ENCODE peak calls at places on chromosomes 16 and 17, in nine cellular contexts. One of them, this sample, is unnamed.

GRCh38 chr17:8928347-8928746 is 37.2 kb downstream of the PIK3R5 start:
- DNase-seq in stomach: no peak
- DNase-seq in A549: no peak
- DNase-seq in astrocyte of the spinal cord: no peak
- DNase-seq in GM12864: no peak
- DNase-seq in tibial artery: no peak
- DNase-seq in heart right ventricle: no peak
- DNase-seq in Caco-2: no peak
- DNase-seq in tibial nerve: no peak
- DNase-seq in this sample: no peak

GRCh38 chr17:30905742-30906100 is 317 bp downstream of the TEFM start:
- DNase-seq in tibial artery: no peak
- DNase-seq in A549: peak; percentile 46
- DNase-seq in stomach: no peak
- DNase-seq in heart right ventricle: no peak
- DNase-seq in Caco-2: no peak
- DNase-seq in GM12864: no peak
- DNase-seq in astrocyte of the spinal cord: peak; percentile 17
- DNase-seq in tibial nerve: no peak
- DNase-seq in this sample: peak; percentile 48

GRCh38 chr17:41620583-41621434 is 3.6 kb downstream of the KRT17 start:
- DNase-seq in Caco-2: no peak
- DNase-seq in tibial artery: no peak
- DNase-seq in tibial nerve: no peak
- DNase-seq in heart right ventricle: no peak
- DNase-seq in stomach: no peak
- DNase-seq in A549: no peak
- DNase-seq in astrocyte of the spinal cord: no peak
- DNase-seq in GM12864: no peak
- DNase-seq in this sample: no peak

GRCh38 chr17:28426081-28426519 is 20.1 kb upstream of the SLC46A1 start:
- DNase-seq in astrocyte of the spinal cord: no peak
- DNase-seq in A549: peak; percentile 58
- DNase-seq in stomach: peak; percentile 37
- DNase-seq in GM12864: no peak
- DNase-seq in Caco-2: peak; percentile 74
- DNase-seq in heart right ventricle: no peak
- DNase-seq in tibial artery: no peak
- DNase-seq in tibial nerve: no peak
- DNase-seq in this sample: no peak

GRCh38 chr16:17026600-17027242 is 444.0 kb downstream of the XYLT1 start:
- DNase-seq in stomach: no peak
- DNase-seq in GM12864: peak; percentile 78
- DNase-seq in Caco-2: no peak
- DNase-seq in heart right ventricle: no peak
- DNase-seq in astrocyte of the spinal cord: no peak
- DNase-seq in tibial artery: no peak
- DNase-seq in tibial nerve: no peak
- DNase-seq in A549: no peak
- DNase-seq in this sample: peak; percentile 31

GRCh38 chr16:48434653-48435318 is 49.6 kb upstream of the SIAH1 start:
- DNase-seq in heart right ventricle: no peak
- DNase-seq in tibial nerve: no peak
- DNase-seq in A549: peak; percentile 33
- DNase-seq in tibial artery: no peak
- DNase-seq in astrocyte of the spinal cord: peak; percentile 52
- DNase-seq in GM12864: no peak
- DNase-seq in stomach: no peak
- DNase-seq in Caco-2: no peak
- DNase-seq in this sample: no peak

GRCh38 chr17:14776791-14777190 is 475.9 kb downstream of the HS3ST3B1 start:
- DNase-seq in GM12864: no peak
- DNase-seq in tibial artery: no peak
- DNase-seq in stomach: no peak
- DNase-seq in A549: no peak
- DNase-seq in heart right ventricle: no peak
- DNase-seq in Caco-2: no peak
- DNase-seq in tibial nerve: no peak
- DNase-seq in astrocyte of the spinal cord: peak; percentile 48
- DNase-seq in this sample: no peak

GRCh38 chr16:566475-567361 is at the start of gene NHLRC4:
- DNase-seq in stomach: peak; percentile 69
- DNase-seq in Caco-2: no peak
- DNase-seq in GM12864: peak; percentile 48
- DNase-seq in tibial nerve: peak; percentile 65
- DNase-seq in A549: no peak
- DNase-seq in astrocyte of the spinal cord: peak; percentile 39
- DNase-seq in heart right ventricle: peak; percentile 87
- DNase-seq in tibial artery: peak; percentile 61
- DNase-seq in this sample: peak; percentile 91

DNA sequence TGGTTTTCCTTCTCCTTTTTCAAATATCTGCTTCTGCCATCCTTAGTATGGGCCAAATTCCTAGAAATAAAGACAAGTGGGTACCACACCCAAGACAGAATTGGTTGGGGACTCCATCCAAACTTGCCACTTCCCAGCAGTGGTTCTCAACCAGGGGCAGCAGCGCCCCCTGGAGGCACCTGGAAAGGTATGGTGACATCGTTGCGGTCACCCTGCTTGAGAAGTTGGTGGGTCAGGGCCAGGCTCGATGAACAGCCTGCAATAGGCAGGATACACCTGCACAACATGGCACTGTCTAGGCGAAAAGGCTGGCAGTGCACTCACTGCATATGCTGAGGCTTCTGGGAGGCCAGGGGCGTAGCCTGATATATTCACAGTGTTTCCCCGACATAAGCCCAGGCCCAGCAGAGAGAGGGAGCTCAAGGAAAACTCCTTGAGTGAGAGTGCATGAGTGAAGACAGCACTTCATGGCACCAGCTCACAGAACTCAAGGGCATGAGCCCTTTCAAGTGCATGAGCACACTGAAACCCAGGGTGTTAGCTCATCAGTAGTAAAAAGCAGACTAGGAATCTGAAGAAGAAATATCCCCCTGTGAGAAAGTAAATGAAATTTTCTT is 57.7 kb downstream of the CMC2 start:
- DNase-seq in heart right ventricle: peak; percentile 24
- DNase-seq in GM12864: no peak
- DNase-seq in tibial artery: peak; percentile 45
- DNase-seq in A549: no peak
- DNase-seq in stomach: no peak
- DNase-seq in astrocyte of the spinal cord: peak; percentile 35
- DNase-seq in Caco-2: peak; percentile 76
- DNase-seq in tibial nerve: peak; percentile 30
- DNase-seq in this sample: peak; percentile 53
- TF ChIP-seq CTCF in heart right ventricle: peak; percentile 65
- TF ChIP-seq CTCF in GM12864: peak; percentile 82
- TF ChIP-seq CTCF in tibial artery: peak; percentile 49
- TF ChIP-seq CTCF in A549: no peak
- TF ChIP-seq CTCF in stomach: peak; percentile 13
- TF ChIP-seq CTCF in astrocyte of the spinal cord: peak; percentile 69
- TF ChIP-seq CTCF in Caco-2: peak; percentile 78
- TF ChIP-seq CTCF in tibial nerve: peak; percentile 20
- TF ChIP-seq CTCF in this sample: peak; percentile 73

DNA sequence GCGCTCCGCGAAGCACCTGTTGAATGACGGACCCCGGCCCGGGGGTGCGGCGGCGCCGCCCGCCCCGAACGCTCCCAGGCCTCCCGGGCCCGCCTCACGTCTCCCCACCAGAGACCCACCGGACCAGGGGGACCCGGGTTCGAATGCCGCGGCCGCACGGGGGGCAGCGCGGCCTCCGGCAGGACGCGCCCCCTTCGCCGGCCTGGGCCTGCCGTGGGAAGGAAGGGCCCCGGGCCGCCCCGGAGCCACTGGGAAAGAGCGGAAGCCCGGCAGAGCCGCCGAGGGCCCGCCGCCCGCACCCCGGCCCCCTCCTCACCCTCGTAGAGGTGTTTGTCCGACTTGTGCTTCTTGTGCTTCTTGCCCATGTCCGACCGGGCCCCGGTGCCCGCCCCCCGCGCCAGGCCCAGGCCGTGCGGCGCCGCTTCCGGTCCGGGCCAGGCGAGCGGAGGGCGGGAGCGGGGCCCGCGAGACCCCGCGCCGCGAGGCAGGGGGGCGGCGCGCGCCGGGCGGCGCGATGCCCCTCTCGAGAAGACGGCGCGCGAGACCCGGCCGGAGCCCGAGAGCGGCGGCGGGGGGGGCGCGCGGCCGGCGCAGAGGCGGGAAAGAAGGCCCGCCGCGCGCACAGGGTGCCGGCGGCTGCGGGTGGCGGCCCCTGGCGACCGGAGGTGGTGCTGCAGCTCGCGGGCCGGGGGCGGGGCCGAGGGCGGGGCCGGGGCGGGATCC is at the start of gene BRD7:
- DNase-seq in stomach: peak; percentile 66
- DNase-seq in A549: peak; percentile 53
- DNase-seq in tibial artery: peak; percentile 33
- DNase-seq in Caco-2: peak; percentile 86
- DNase-seq in heart right ventricle: peak; percentile 41
- DNase-seq in GM12864: no peak
- DNase-seq in tibial nerve: peak; percentile 27
- DNase-seq in astrocyte of the spinal cord: peak; percentile 44
- DNase-seq in this sample: peak; percentile 93
- TF ChIP-seq CTCF in stomach: peak; percentile 93
- TF ChIP-seq CTCF in A549: peak; percentile 69
- TF ChIP-seq CTCF in tibial artery: peak; percentile 40
- TF ChIP-seq CTCF in Caco-2: peak; percentile 43
- TF ChIP-seq CTCF in heart right ventricle: peak; percentile 42
- TF ChIP-seq CTCF in GM12864: peak; percentile 45
- TF ChIP-seq CTCF in tibial nerve: peak; percentile 97
- TF ChIP-seq CTCF in astrocyte of the spinal cord: peak; percentile 31
- TF ChIP-seq CTCF in this sample: peak; percentile 69

GRCh38 chr17:32487460-32488176 is 825 bp downstream of the CDK5R1 start:
- DNase-seq in A549: no peak
- DNase-seq in Caco-2: peak; percentile 47
- DNase-seq in GM12864: no peak
- DNase-seq in astrocyte of the spinal cord: peak; percentile 30
- DNase-seq in tibial nerve: no peak
- DNase-seq in tibial artery: no peak
- DNase-seq in heart right ventricle: no peak
- DNase-seq in stomach: no peak
- DNase-seq in this sample: peak; percentile 59
- TF ChIP-seq CTCF in A549: no peak
- TF ChIP-seq CTCF in Caco-2: no peak
- TF ChIP-seq CTCF in GM12864: no peak
- TF ChIP-seq CTCF in astrocyte of the spinal cord: no peak
- TF ChIP-seq CTCF in tibial nerve: no peak
- TF ChIP-seq CTCF in tibial artery: no peak
- TF ChIP-seq CTCF in heart right ventricle: no peak
- TF ChIP-seq CTCF in stomach: no peak
- TF ChIP-seq CTCF in this sample: no peak

DNA sequence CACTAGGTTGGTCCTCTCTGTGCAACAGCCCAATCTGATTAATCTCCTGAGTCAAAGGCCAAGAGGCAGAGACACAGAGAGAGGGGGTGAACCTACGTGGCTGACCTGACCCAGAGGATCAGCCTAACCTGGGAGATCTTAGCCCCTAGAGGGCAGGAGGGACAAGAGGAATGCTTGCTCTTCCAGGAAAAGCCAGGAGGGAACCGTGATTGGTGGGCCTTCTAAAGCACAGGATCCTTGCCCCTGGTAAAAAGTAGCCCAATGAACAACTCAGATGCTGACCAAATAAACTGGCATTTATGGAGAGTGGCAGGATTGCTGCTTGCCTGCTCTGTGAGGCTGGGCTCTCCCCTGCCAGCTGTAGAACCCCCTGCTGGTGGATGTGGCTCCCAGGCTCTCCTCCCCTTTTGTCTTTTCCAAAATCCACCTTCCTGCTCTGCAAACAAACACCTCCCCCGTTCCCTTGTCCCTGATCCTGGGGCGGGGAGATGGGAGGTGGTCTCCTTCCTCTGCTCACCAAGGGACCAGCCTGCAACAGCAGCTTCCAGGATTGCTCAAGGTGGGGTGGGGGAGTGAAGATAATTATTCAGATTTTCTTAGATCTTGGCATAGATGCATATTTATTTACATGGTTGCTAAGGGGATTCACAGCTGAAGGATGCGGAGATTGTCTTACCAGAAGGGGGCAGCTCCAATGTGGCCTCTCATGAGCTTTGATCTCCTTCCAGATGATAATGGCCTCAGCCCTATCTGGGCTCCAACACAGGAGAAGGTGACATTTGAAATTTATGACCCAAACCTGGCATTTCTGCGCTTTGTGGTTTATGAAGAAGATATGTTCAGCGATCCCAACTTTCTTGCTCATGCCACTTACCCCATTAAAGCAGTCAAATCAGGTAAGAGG is 71.9 kb downstream of the SDR42E1 start:
- DNase-seq in tibial nerve: no peak
- DNase-seq in stomach: no peak
- DNase-seq in astrocyte of the spinal cord: no peak
- DNase-seq in heart right ventricle: no peak
- DNase-seq in GM12864: no peak
- DNase-seq in A549: no peak
- DNase-seq in tibial artery: no peak
- DNase-seq in Caco-2: peak; percentile 37
- DNase-seq in this sample: no peak
- TF ChIP-seq CTCF in tibial nerve: no peak
- TF ChIP-seq CTCF in stomach: no peak
- TF ChIP-seq CTCF in astrocyte of the spinal cord: no peak
- TF ChIP-seq CTCF in heart right ventricle: no peak
- TF ChIP-seq CTCF in GM12864: no peak
- TF ChIP-seq CTCF in A549: no peak
- TF ChIP-seq CTCF in tibial artery: no peak
- TF ChIP-seq CTCF in Caco-2: peak; percentile 21
- TF ChIP-seq CTCF in this sample: no peak

GRCh38 chr16:74271879-74272278 is 24.7 kb upstream of the PSMD7 start:
- DNase-seq in tibial nerve: no peak
- DNase-seq in tibial artery: no peak
- DNase-seq in stomach: no peak
- DNase-seq in GM12864: no peak
- DNase-seq in Caco-2: no peak
- DNase-seq in A549: no peak
- DNase-seq in heart right ventricle: no peak
- DNase-seq in astrocyte of the spinal cord: no peak
- DNase-seq in this sample: no peak

GRCh38 chr16:74279805-74280204 is 16.8 kb upstream of the PSMD7 start:
- DNase-seq in astrocyte of the spinal cord: no peak
- DNase-seq in GM12864: no peak
- DNase-seq in stomach: no peak
- DNase-seq in A549: no peak
- DNase-seq in tibial nerve: no peak
- DNase-seq in heart right ventricle: no peak
- DNase-seq in Caco-2: no peak
- DNase-seq in tibial artery: no peak
- DNase-seq in this sample: no peak

GRCh38 chr16:74279266-74279665 is 17.3 kb upstream of the PSMD7 start:
- DNase-seq in A549: no peak
- DNase-seq in tibial nerve: no peak
- DNase-seq in tibial artery: no peak
- DNase-seq in GM12864: no peak
- DNase-seq in stomach: no peak
- DNase-seq in Caco-2: no peak
- DNase-seq in astrocyte of the spinal cord: no peak
- DNase-seq in heart right ventricle: no peak
- DNase-seq in this sample: no peak

GRCh38 chr16:74280448-74280847 is 16.2 kb upstream of the PSMD7 start:
- DNase-seq in GM12864: no peak
- DNase-seq in Caco-2: no peak
- DNase-seq in tibial nerve: no peak
- DNase-seq in heart right ventricle: no peak
- DNase-seq in astrocyte of the spinal cord: no peak
- DNase-seq in stomach: no peak
- DNase-seq in A549: no peak
- DNase-seq in tibial artery: no peak
- DNase-seq in this sample: no peak

GRCh38 chr16:74275031-74275636 is 21.5 kb upstream of the PSMD7 start:
- DNase-seq in stomach: no peak
- DNase-seq in GM12864: no peak
- DNase-seq in heart right ventricle: no peak
- DNase-seq in Caco-2: peak; percentile 20
- DNase-seq in astrocyte of the spinal cord: peak; percentile 38
- DNase-seq in tibial artery: no peak
- DNase-seq in A549: peak; percentile 38
- DNase-seq in tibial nerve: no peak
- DNase-seq in this sample: no peak
- TF ChIP-seq CTCF in stomach: peak; percentile 15
- TF ChIP-seq CTCF in GM12864: peak; percentile 28
- TF ChIP-seq CTCF in heart right ventricle: peak; percentile 50
- TF ChIP-seq CTCF in Caco-2: peak; percentile 59
- TF ChIP-seq CTCF in astrocyte of the spinal cord: peak; percentile 47
- TF ChIP-seq CTCF in tibial artery: peak; percentile 24
- TF ChIP-seq CTCF in A549: peak; percentile 75
- TF ChIP-seq CTCF in tibial nerve: peak; percentile 22
- TF ChIP-seq CTCF in this sample: peak; percentile 18

This sample was measured in GM10248.